ENCODE peak calls at places on chromosomes 16 and 17, in five cellular contexts. One of them, this sample, is unnamed. For H3K4me1 and H3K27me3, the result is how much of the 10 kb centered on the place peaks cover.

GRCh38 chr17:12193336-12193735 is 172.7 kb downstream of the MAP2K4 start:
- DNase-seq in neural progenitor cell: no peak
- DNase-seq in prostate gland: no peak
- DNase-seq in right lobe of liver: no peak
- DNase-seq in stomach: no peak
- DNase-seq in this sample: no peak

GRCh38 chr17:36657763-36658490 is 56.5 kb downstream of the MRM1 start:
- DNase-seq in prostate gland: no peak
- DNase-seq in right lobe of liver: no peak
- DNase-seq in neural progenitor cell: peak
- DNase-seq in stomach: peak
- DNase-seq in this sample: no peak

GRCh38 chr16:30367349-30368009 is 2.8 kb downstream of the TBC1D10B start:
- DNase-seq in right lobe of liver: peak
- DNase-seq in stomach: no peak
- DNase-seq in prostate gland: no peak
- DNase-seq in neural progenitor cell: no peak
- DNase-seq in this sample: no peak

GRCh38 chr16:38941-39892 is 14.2 kb downstream of the POLR3K start:
- DNase-seq in neural progenitor cell: no peak
- DNase-seq in prostate gland: no peak
- DNase-seq in right lobe of liver: no peak
- DNase-seq in stomach: peak
- DNase-seq in this sample: no peak

GRCh38 chr16:2884041-2884451 is 1.0 kb downstream of the FLYWCH2 start:
- DNase-seq in prostate gland: no peak
- DNase-seq in right lobe of liver: no peak
- DNase-seq in neural progenitor cell: no peak
- DNase-seq in stomach: no peak
- DNase-seq in this sample: no peak

GRCh38 chr16:19379838-19380237 is 37.8 kb upstream of the TMC5 start:
- DNase-seq in stomach: no peak
- DNase-seq in right lobe of liver: no peak
- DNase-seq in neural progenitor cell: no peak
- DNase-seq in prostate gland: no peak
- DNase-seq in this sample: no peak

GRCh38 chr16:66360624-66361324 is 5.7 kb upstream of the CDH5 start:
- DNase-seq in right lobe of liver: no peak
- DNase-seq in neural progenitor cell: no peak
- DNase-seq in stomach: no peak
- DNase-seq in prostate gland: no peak
- DNase-seq in this sample: no peak

GRCh38 chr16:4461250-4462085 is 13.0 kb downstream of the NMRAL1 start:
- DNase-seq in right lobe of liver: no peak
- DNase-seq in stomach: no peak
- DNase-seq in prostate gland: no peak
- DNase-seq in neural progenitor cell: peak
- DNase-seq in this sample: no peak

GRCh38 chr16:29012913-29013641 is 28.2 kb downstream of the LAT start:
- DNase-seq in neural progenitor cell: no peak
- DNase-seq in stomach: no peak
- DNase-seq in right lobe of liver: no peak
- DNase-seq in prostate gland: no peak
- DNase-seq in this sample: no peak

GRCh38 chr16:749010-749409 is 8.2 kb upstream of the CIAO3 start:
- DNase-seq in right lobe of liver: no peak
- DNase-seq in prostate gland: no peak
- DNase-seq in neural progenitor cell: no peak
- DNase-seq in stomach: no peak
- DNase-seq in this sample: no peak

GRCh38 chr17:9645858-9646555 is 690 bp downstream of the USP43 start:
- DNase-seq in stomach: peak
- DNase-seq in right lobe of liver: peak
- DNase-seq in neural progenitor cell: peak
- DNase-seq in prostate gland: peak
- DNase-seq in this sample: peak

GRCh38 chr16:57984443-57985203 is 13.7 kb upstream of the CNGB1 start:
- DNase-seq in prostate gland: peak
- DNase-seq in neural progenitor cell: peak
- DNase-seq in stomach: peak
- DNase-seq in right lobe of liver: peak
- DNase-seq in this sample: peak

GRCh38 chr16:68526143-68526781 is 12.8 kb upstream of the ZFP90 start:
- DNase-seq in stomach: no peak
- DNase-seq in prostate gland: no peak
- DNase-seq in right lobe of liver: no peak
- DNase-seq in neural progenitor cell: no peak
- DNase-seq in this sample: no peak

GRCh38 chr16:66295761-66296546 is 70.5 kb upstream of the CDH5 start:
- DNase-seq in prostate gland: no peak
- DNase-seq in right lobe of liver: no peak
- DNase-seq in neural progenitor cell: no peak
- DNase-seq in stomach: peak
- DNase-seq in this sample: no peak

GRCh38 chr17:48037036-48037881 is at the start of gene COPZ2:
- DNase-seq in prostate gland: peak
- DNase-seq in stomach: peak
- DNase-seq in neural progenitor cell: peak
- DNase-seq in right lobe of liver: peak
- DNase-seq in this sample: peak

GRCh38 chr17:16419074-16419928 is 3.9 kb downstream of the TRPV2 start:
- DNase-seq in right lobe of liver: no peak
- DNase-seq in neural progenitor cell: no peak
- DNase-seq in prostate gland: no peak
- DNase-seq in stomach: no peak
- DNase-seq in this sample: no peak

GRCh38 chr16:56702836-56703235 is 20.6 kb downstream of the MT1X start:
- DNase-seq in neural progenitor cell: no peak
- DNase-seq in right lobe of liver: no peak
- DNase-seq in stomach: no peak
- DNase-seq in prostate gland: no peak
- DNase-seq in this sample: no peak

DNA sequence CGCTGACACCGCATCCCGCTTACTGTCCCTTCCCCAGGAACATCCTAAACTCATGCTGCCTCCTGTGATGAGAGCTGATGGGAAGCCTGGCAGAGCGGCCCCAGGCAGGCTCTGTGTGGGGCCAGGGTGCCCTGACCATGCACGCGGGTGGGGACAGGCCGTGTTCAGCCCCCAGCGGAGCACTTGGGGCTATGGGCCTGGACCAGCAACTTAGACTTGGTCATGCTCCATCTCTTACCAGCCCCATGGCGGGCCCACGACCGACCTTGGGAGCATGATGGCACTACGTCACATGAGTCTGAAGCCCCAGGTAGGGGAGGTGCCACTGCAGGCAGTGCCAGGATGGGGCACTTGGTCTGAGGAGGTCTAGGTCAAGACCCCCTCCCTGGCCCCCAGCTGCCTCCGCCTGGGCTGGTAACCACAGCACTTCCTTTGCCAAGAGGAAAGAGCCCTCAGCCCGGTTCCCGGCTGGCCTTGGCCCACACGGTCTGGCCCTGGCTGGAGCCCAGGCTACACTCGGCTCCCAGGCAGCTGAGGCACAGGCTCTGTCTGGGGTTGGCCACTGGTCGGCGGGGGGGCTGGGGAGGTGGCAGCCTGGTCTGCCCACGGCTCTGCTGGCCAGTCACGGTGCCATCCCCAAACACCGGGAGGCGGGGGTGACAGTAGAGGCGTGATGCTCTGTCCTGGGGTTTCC is 25.7 kb downstream of the BAHCC1 start:
- DNase-seq in stomach: peak
- DNase-seq in prostate gland: no peak
- DNase-seq in right lobe of liver: no peak
- DNase-seq in neural progenitor cell: no peak
- DNase-seq in this sample: peak
- H3K4me1 ChIP-seq in stomach: half or more
- H3K4me1 ChIP-seq in prostate gland: under half
- H3K4me1 ChIP-seq in right lobe of liver: under half
- H3K4me1 ChIP-seq in neural progenitor cell: under half
- H3K4me1 ChIP-seq in this sample: half or more

DNA sequence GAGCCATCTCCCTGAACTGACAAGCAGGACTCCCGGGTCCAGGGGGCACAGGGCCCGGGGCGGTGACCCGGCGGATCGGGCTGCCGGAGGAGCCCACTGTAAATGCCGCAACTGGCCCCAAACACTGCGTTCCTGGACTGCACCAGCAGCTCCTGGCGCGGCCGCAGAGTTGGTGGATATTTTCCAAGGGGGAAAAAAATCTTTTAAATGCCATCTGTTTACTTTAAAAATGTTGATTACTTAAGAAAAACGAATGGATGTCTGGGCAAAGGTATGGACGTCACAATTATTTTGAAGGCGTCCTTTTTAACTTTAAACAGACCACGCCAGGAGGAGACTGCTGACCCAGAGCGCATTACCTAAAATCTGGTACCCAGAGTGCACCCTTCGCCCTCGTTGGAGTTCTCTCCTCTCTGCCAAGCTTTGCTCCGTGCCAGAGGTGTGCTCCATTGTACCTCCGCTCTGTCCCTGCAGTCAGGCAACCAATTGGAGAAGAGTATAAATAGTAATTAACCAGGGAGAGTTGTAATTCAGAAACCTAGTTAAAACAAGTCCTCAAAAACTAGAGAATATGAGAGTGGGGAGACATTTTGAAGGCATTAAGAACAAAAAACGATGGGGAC is 3.5 kb downstream of the HS3ST3B1 start:
- DNase-seq in neural progenitor cell: no peak
- DNase-seq in right lobe of liver: peak
- DNase-seq in stomach: no peak
- DNase-seq in prostate gland: no peak
- DNase-seq in this sample: no peak
- H3K27me3 ChIP-seq in neural progenitor cell: half or more
- H3K27me3 ChIP-seq in right lobe of liver: under half
- H3K27me3 ChIP-seq in stomach: half or more
- H3K27me3 ChIP-seq in prostate gland: under half
- H3K27me3 ChIP-seq in this sample: under half

DNA sequence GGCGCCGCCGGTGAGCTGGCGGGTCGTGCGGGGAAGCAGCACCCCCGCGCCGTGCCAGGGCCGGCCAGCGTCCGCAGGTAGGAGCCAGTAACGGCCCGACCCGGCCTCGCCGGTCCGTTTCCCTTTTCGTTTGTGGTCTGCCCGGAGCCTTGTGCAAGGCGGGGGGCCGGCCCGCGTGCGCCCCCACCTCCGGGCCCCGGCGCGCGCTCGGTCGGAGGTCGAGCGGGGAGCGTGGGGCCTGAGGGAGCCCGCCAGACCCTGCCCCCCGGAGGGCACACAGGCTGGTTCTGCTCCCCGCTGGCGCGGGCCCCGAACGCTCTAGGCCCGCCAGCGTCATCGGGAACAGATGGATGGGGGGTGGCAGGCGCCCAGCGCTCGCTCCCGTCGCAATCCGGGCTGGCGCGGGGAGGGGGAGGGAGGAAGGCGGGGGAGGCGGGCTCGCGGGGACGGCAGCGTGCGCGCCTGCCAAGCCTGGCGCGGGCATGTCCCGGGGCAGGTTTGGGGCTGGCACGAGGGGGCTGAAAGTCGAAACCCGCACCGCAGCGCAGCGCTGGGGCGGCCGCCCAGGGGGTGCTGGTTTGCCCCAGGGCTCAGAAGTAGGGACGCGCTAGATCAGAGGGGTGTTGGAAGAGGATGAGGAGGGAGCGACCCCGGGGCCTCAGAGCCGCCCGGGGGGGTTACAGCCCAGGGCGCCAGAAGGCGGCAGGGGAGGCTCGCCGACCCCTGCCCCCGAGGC is 1.5 kb upstream of the GSE1 start:
- DNase-seq in right lobe of liver: peak
- DNase-seq in prostate gland: peak
- DNase-seq in stomach: peak
- DNase-seq in neural progenitor cell: peak
- DNase-seq in this sample: peak
- H3K4me3 ChIP-seq in right lobe of liver: peak
- H3K4me3 ChIP-seq in prostate gland: peak
- H3K4me3 ChIP-seq in stomach: peak
- H3K4me3 ChIP-seq in neural progenitor cell: peak
- H3K4me3 ChIP-seq in this sample: peak

GRCh38 chr16:23288209-23288608 is 13.9 kb upstream of the SCNN1B start:
- DNase-seq in neural progenitor cell: no peak
- DNase-seq in prostate gland: no peak
- DNase-seq in stomach: no peak
- DNase-seq in right lobe of liver: no peak
- DNase-seq in this sample: no peak

GRCh38 chr16:23293016-23293415 is 9.1 kb upstream of the SCNN1B start:
- DNase-seq in right lobe of liver: no peak
- DNase-seq in neural progenitor cell: no peak
- DNase-seq in prostate gland: no peak
- DNase-seq in stomach: no peak
- DNase-seq in this sample: no peak

GRCh38 chr16:23286131-23286532 is 16.0 kb upstream of the SCNN1B start:
- DNase-seq in neural progenitor cell: no peak
- DNase-seq in prostate gland: no peak
- DNase-seq in stomach: no peak
- DNase-seq in right lobe of liver: no peak
- DNase-seq in this sample: no peak

GRCh38 chr16:23290189-23291062 is 11.7 kb upstream of the SCNN1B start:
- DNase-seq in prostate gland: no peak
- DNase-seq in right lobe of liver: no peak
- DNase-seq in neural progenitor cell: no peak
- DNase-seq in stomach: no peak
- DNase-seq in this sample: no peak

GRCh38 chr16:23288726-23289512 is 13.2 kb upstream of the SCNN1B start:
- DNase-seq in prostate gland: no peak
- DNase-seq in neural progenitor cell: no peak
- DNase-seq in stomach: no peak
- DNase-seq in right lobe of liver: no peak
- DNase-seq in this sample: no peak
- H3K4me1 ChIP-seq in prostate gland: under half
- H3K4me1 ChIP-seq in neural progenitor cell: under half
- H3K4me1 ChIP-seq in stomach: under half
- H3K4me1 ChIP-seq in right lobe of liver: under half
- H3K4me1 ChIP-seq in this sample: under half

GRCh38 chr17:41530062-41531048 is 2.2 kb upstream of the KRT19 start:
- DNase-seq in right lobe of liver: no peak
- DNase-seq in neural progenitor cell: no peak
- DNase-seq in prostate gland: no peak
- DNase-seq in stomach: peak
- DNase-seq in this sample: no peak

GRCh38 chr17:41532947-41533570 is 5.0 kb upstream of the KRT19 start:
- DNase-seq in stomach: no peak
- DNase-seq in prostate gland: no peak
- DNase-seq in neural progenitor cell: no peak
- DNase-seq in right lobe of liver: no peak
- DNase-seq in this sample: no peak

GRCh38 chr17:41529491-41529915 is 1.4 kb upstream of the KRT19 start:
- DNase-seq in neural progenitor cell: no peak
- DNase-seq in stomach: no peak
- DNase-seq in prostate gland: no peak
- DNase-seq in right lobe of liver: no peak
- DNase-seq in this sample: no peak

GRCh38 chr17:41533613-41534012 is 5.5 kb upstream of the KRT19 start:
- DNase-seq in stomach: no peak
- DNase-seq in neural progenitor cell: no peak
- DNase-seq in right lobe of liver: no peak
- DNase-seq in prostate gland: no peak
- DNase-seq in this sample: no peak

DNA sequence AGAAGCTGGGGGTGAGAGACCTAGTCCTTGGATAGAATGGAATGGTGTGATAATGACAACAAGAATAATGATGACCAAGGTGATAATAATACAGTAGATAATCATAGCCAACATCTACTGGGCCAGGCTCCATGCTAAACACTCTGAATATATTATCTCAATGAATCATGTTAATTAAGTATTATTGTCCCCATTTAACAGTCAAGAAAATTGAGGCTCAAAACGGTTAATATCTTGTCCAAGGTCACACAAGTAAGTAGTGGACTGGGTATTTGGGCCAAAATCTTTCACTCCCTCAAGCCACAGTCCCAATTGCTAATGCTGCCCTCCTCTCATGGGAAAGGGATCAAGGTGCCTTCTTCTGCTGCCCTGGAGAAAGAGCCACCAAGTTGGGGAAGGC is 3.9 kb upstream of the KRT19 start:
- DNase-seq in prostate gland: no peak
- DNase-seq in right lobe of liver: no peak
- DNase-seq in stomach: no peak
- DNase-seq in neural progenitor cell: no peak
- DNase-seq in this sample: no peak
- H3K27me3 ChIP-seq in prostate gland: under half
- H3K27me3 ChIP-seq in right lobe of liver: under half
- H3K27me3 ChIP-seq in stomach: under half
- H3K27me3 ChIP-seq in neural progenitor cell: under half
- H3K27me3 ChIP-seq in this sample: under half

This sample was measured in pancreas.